ENCODE peak calls at places on chromosome 20, in five cellular contexts. One of them, this sample, is unnamed.

GRCh38 chr20:18144541-18145099 is 7.0 kb downstream of the KAT14 start:
- DNase-seq in NCI-H1694 treated with DMSO at 0.1 percent for 48 hours: no peak
- DNase-seq in NCI-H524: no peak
- DNase-seq in naive thymus-derived CD8-positive, alpha-beta T cell: no peak
- DNase-seq in frontal cortex: no peak
- DNase-seq in this sample: no peak

GRCh38 chr20:2237059-2237458 is 58.7 kb upstream of the TGM3 start:
- DNase-seq in NCI-H1694 treated with DMSO at 0.1 percent for 48 hours: no peak
- DNase-seq in NCI-H524: no peak
- DNase-seq in naive thymus-derived CD8-positive, alpha-beta T cell: no peak
- DNase-seq in frontal cortex: no peak
- DNase-seq in this sample: no peak

GRCh38 chr20:8005033-8005432 is 14.5 kb downstream of the TMX4 start:
- DNase-seq in NCI-H1694 treated with DMSO at 0.1 percent for 48 hours: peak; percentile 13
- DNase-seq in NCI-H524: peak; percentile 88
- DNase-seq in naive thymus-derived CD8-positive, alpha-beta T cell: no peak
- DNase-seq in frontal cortex: no peak
- DNase-seq in this sample: no peak

GRCh38 chr20:258963-259362 is 1.4 kb downstream of the DEFB132 start:
- DNase-seq in NCI-H1694 treated with DMSO at 0.1 percent for 48 hours: no peak
- DNase-seq in NCI-H524: no peak
- DNase-seq in naive thymus-derived CD8-positive, alpha-beta T cell: no peak
- DNase-seq in frontal cortex: no peak
- DNase-seq in this sample: peak; percentile 23

GRCh38 chr20:49347156-49347555 is 69.3 kb upstream of the ZNFX1 start:
- DNase-seq in NCI-H1694 treated with DMSO at 0.1 percent for 48 hours: no peak
- DNase-seq in NCI-H524: no peak
- DNase-seq in naive thymus-derived CD8-positive, alpha-beta T cell: no peak
- DNase-seq in frontal cortex: no peak
- DNase-seq in this sample: no peak

GRCh38 chr20:44787299-44787698 is 23.0 kb downstream of the RIMS4 start:
- DNase-seq in NCI-H1694 treated with DMSO at 0.1 percent for 48 hours: no peak
- DNase-seq in NCI-H524: no peak
- DNase-seq in naive thymus-derived CD8-positive, alpha-beta T cell: no peak
- DNase-seq in frontal cortex: no peak
- DNase-seq in this sample: no peak

GRCh38 chr20:50278684-50279531 is 88.3 kb downstream of the CEBPB start:
- DNase-seq in NCI-H1694 treated with DMSO at 0.1 percent for 48 hours: peak; percentile 24
- DNase-seq in NCI-H524: no peak
- DNase-seq in naive thymus-derived CD8-positive, alpha-beta T cell: no peak
- DNase-seq in frontal cortex: no peak
- DNase-seq in this sample: peak; percentile 62

GRCh38 chr20:37528442-37529213 is 952 bp upstream of the BLCAP start:
- DNase-seq in NCI-H1694 treated with DMSO at 0.1 percent for 48 hours: no peak
- DNase-seq in NCI-H524: no peak
- DNase-seq in naive thymus-derived CD8-positive, alpha-beta T cell: no peak
- DNase-seq in frontal cortex: no peak
- DNase-seq in this sample: no peak

GRCh38 chr20:9516658-9516987 is 2.2 kb downstream of the LAMP5 start:
- DNase-seq in NCI-H1694 treated with DMSO at 0.1 percent for 48 hours: no peak
- DNase-seq in NCI-H524: no peak
- DNase-seq in naive thymus-derived CD8-positive, alpha-beta T cell: no peak
- DNase-seq in frontal cortex: no peak
- DNase-seq in this sample: no peak

GRCh38 chr20:50713677-50714101 is 17.7 kb upstream of the PARD6B start:
- DNase-seq in NCI-H1694 treated with DMSO at 0.1 percent for 48 hours: no peak
- DNase-seq in NCI-H524: no peak
- DNase-seq in naive thymus-derived CD8-positive, alpha-beta T cell: no peak
- DNase-seq in frontal cortex: no peak
- DNase-seq in this sample: peak; percentile 29

GRCh38 chr20:2653511-2654383 is 1.3 kb downstream of the NOP56 start:
- DNase-seq in NCI-H1694 treated with DMSO at 0.1 percent for 48 hours: no peak
- DNase-seq in NCI-H524: no peak
- DNase-seq in naive thymus-derived CD8-positive, alpha-beta T cell: no peak
- DNase-seq in frontal cortex: no peak
- DNase-seq in this sample: peak; percentile 33

GRCh38 chr20:57805784-57806183 is 96.0 kb upstream of the PMEPA1 start:
- DNase-seq in NCI-H1694 treated with DMSO at 0.1 percent for 48 hours: no peak
- DNase-seq in NCI-H524: no peak
- DNase-seq in naive thymus-derived CD8-positive, alpha-beta T cell: no peak
- DNase-seq in frontal cortex: no peak
- DNase-seq in this sample: no peak

GRCh38 chr20:37610203-37610798 is 82.6 kb upstream of the BLCAP start:
- DNase-seq in NCI-H1694 treated with DMSO at 0.1 percent for 48 hours: no peak
- DNase-seq in NCI-H524: no peak
- DNase-seq in naive thymus-derived CD8-positive, alpha-beta T cell: no peak
- DNase-seq in frontal cortex: no peak
- DNase-seq in this sample: no peak

GRCh38 chr20:58784321-58785074 is 66.2 kb downstream of the GNAS-AS1 start:
- DNase-seq in NCI-H1694 treated with DMSO at 0.1 percent for 48 hours: no peak
- DNase-seq in NCI-H524: no peak
- DNase-seq in naive thymus-derived CD8-positive, alpha-beta T cell: no peak
- DNase-seq in frontal cortex: no peak
- DNase-seq in this sample: no peak

GRCh38 chr20:17236766-17237165 is 9.9 kb downstream of the PCSK2 start:
- DNase-seq in NCI-H1694 treated with DMSO at 0.1 percent for 48 hours: no peak
- DNase-seq in NCI-H524: no peak
- DNase-seq in naive thymus-derived CD8-positive, alpha-beta T cell: no peak
- DNase-seq in frontal cortex: no peak
- DNase-seq in this sample: no peak

GRCh38 chr20:9458075-9458818 is 56.1 kb upstream of the LAMP5 start:
- DNase-seq in NCI-H1694 treated with DMSO at 0.1 percent for 48 hours: no peak
- DNase-seq in NCI-H524: no peak
- DNase-seq in naive thymus-derived CD8-positive, alpha-beta T cell: no peak
- DNase-seq in frontal cortex: no peak
- DNase-seq in this sample: peak; percentile 24

GRCh38 chr20:25178563-25179438 is 16.7 kb upstream of the ENTPD6 start:
- DNase-seq in NCI-H1694 treated with DMSO at 0.1 percent for 48 hours: peak; percentile 44
- DNase-seq in NCI-H524: peak; percentile 17
- DNase-seq in naive thymus-derived CD8-positive, alpha-beta T cell: peak; percentile 20
- DNase-seq in frontal cortex: peak; percentile 61
- DNase-seq in this sample: peak; percentile 51

GRCh38 chr20:4412216-4412615 is 309.5 kb upstream of the PRND start:
- DNase-seq in NCI-H1694 treated with DMSO at 0.1 percent for 48 hours: no peak
- DNase-seq in NCI-H524: no peak
- DNase-seq in naive thymus-derived CD8-positive, alpha-beta T cell: no peak
- DNase-seq in frontal cortex: no peak
- DNase-seq in this sample: no peak

GRCh38 chr20:11867286-11867921 is 50.3 kb upstream of the BTBD3 start:
- DNase-seq in NCI-H1694 treated with DMSO at 0.1 percent for 48 hours: no peak
- DNase-seq in NCI-H524: no peak
- DNase-seq in naive thymus-derived CD8-positive, alpha-beta T cell: no peak
- DNase-seq in frontal cortex: no peak
- DNase-seq in this sample: no peak

GRCh38 chr20:62694106-62694505 is 14.5 kb upstream of the NTSR1 start:
- DNase-seq in NCI-H1694 treated with DMSO at 0.1 percent for 48 hours: no peak
- DNase-seq in NCI-H524: no peak
- DNase-seq in naive thymus-derived CD8-positive, alpha-beta T cell: no peak
- DNase-seq in frontal cortex: no peak
- DNase-seq in this sample: no peak

GRCh38 chr20:5077761-5078387 is 41.9 kb downstream of the PCNA start:
- DNase-seq in NCI-H1694 treated with DMSO at 0.1 percent for 48 hours: no peak
- DNase-seq in NCI-H524: no peak
- DNase-seq in naive thymus-derived CD8-positive, alpha-beta T cell: no peak
- DNase-seq in frontal cortex: no peak
- DNase-seq in this sample: no peak

GRCh38 chr20:50029697-50030428 is 47.1 kb downstream of the SNAI1 start:
- DNase-seq in NCI-H1694 treated with DMSO at 0.1 percent for 48 hours: no peak
- DNase-seq in NCI-H524: no peak
- DNase-seq in naive thymus-derived CD8-positive, alpha-beta T cell: no peak
- DNase-seq in frontal cortex: no peak
- DNase-seq in this sample: no peak

GRCh38 chr20:13947719-13948118 is 42.7 kb downstream of the SEL1L2 start:
- DNase-seq in NCI-H1694 treated with DMSO at 0.1 percent for 48 hours: no peak
- DNase-seq in NCI-H524: no peak
- DNase-seq in naive thymus-derived CD8-positive, alpha-beta T cell: no peak
- DNase-seq in frontal cortex: no peak
- DNase-seq in this sample: no peak

This sample was measured in erythroblast.